ENCODE peak calls at places on chromosome 21, in five cellular contexts. V is heart left ventricle; A is CD8-positive, alpha-beta T cell; K is NB4; O is psoas muscle. S is an unnamed sample.

GRCh38 chr21:37780991-37781983 is 135.0 kb downstream of the KCNJ6 start:
- DNase-seq in V (no peak), A (no peak), K (no peak), O (no peak), S (no peak)

GRCh38 chr21:31260790-31261189 is 83.3 kb downstream of the TIAM1 start:
- DNase-seq in V (no peak), A (no peak), K (no peak), O (no peak), S (peak; percentile 50)

GRCh38 chr21:26795866-26796329 is 49.3 kb downstream of the ADAMTS1 start:
- DNase-seq in V (peak; percentile 77), A (no peak), K (no peak), O (no peak), S (peak; percentile 96)

GRCh38 chr21:18461743-18462142 is 58.2 kb upstream of the TMPRSS15 start:
- DNase-seq in V (no peak), A (no peak), K (no peak), O (no peak), S (no peak)

GRCh38 chr21:31136891-31137290 is 98.6 kb upstream of the KRTAP19-8 start:
- DNase-seq in V (no peak), A (no peak), K (peak; percentile 95), O (no peak), S (peak; percentile 82)

GRCh38 chr21:27422435-27422834 is 455.5 kb upstream of the ADAMTS5 start:
- DNase-seq in V (no peak), A (no peak), K (no peak), O (no peak), S (peak; percentile 66)

GRCh38 chr21:33780631-33781030 is 135.0 kb downstream of the ATP5PO start:
- DNase-seq in V (no peak), A (no peak), K (no peak), O (no peak), S (peak; percentile 24)

GRCh38 chr21:39675595-39675994 is 62.9 kb downstream of the B3GALT5 start:
- DNase-seq in V (no peak), A (no peak), K (no peak), O (no peak), S (no peak)

GRCh38 chr21:33825898-33826297 is 89.7 kb downstream of the ATP5PO start:
- DNase-seq in V (no peak), A (no peak), K (no peak), O (no peak), S (peak; percentile 18)

GRCh38 chr21:38477241-38477640 is 21.0 kb downstream of the ERG start:
- DNase-seq in V (no peak), A (no peak), K (peak; percentile 36), O (no peak), S (no peak)

GRCh38 chr21:39153842-39154241 is 29.4 kb downstream of the PSMG1 start:
- DNase-seq in V (no peak), A (no peak), K (peak; percentile 38), O (no peak), S (no peak)

GRCh38 chr21:15199414-15199813 is 134.6 kb upstream of the NRIP1 start:
- DNase-seq in V (peak; percentile 48), A (no peak), K (no peak), O (no peak), S (no peak)
- H3K4me3 ChIP-seq in V (no peak overlapping the region), A (no peak overlapping the region), K (no peak overlapping the region), O (no peak overlapping the region), S (no peak overlapping the region)

GRCh38 chr21:44443891-44444285 is 11.4 kb upstream of the LRRC3 start:
- DNase-seq in V (peak; percentile 8), A (no peak), K (peak; percentile 22), O (peak; percentile 28), S (no peak)

GRCh38 chr21:44445413-44445812 is 9.9 kb upstream of the LRRC3 start:
- DNase-seq in V (peak; percentile 5), A (no peak), K (no peak), O (no peak), S (no peak)

GRCh38 chr21:44442266-44443125 is 12.8 kb upstream of the LRRC3 start:
- DNase-seq in V (peak; percentile 15), A (peak; percentile 16), K (no peak), O (peak; percentile 32), S (no peak)

GRCh38 chr21:44443291-44443890 is 11.9 kb upstream of the LRRC3 start:
- DNase-seq in V (peak; percentile 17), A (no peak), K (no peak), O (peak; percentile 25), S (no peak)

GRCh38 chr21:44444286-44444931 is 10.9 kb upstream of the LRRC3 start:
- DNase-seq in V (peak; percentile 23), A (no peak), K (peak; percentile 34), O (peak; percentile 33), S (no peak)
- TF ChIP-seq CTCF in V (no peak), A (no peak), K (no peak), O (no peak), S (peak; percentile 13)

DNA sequence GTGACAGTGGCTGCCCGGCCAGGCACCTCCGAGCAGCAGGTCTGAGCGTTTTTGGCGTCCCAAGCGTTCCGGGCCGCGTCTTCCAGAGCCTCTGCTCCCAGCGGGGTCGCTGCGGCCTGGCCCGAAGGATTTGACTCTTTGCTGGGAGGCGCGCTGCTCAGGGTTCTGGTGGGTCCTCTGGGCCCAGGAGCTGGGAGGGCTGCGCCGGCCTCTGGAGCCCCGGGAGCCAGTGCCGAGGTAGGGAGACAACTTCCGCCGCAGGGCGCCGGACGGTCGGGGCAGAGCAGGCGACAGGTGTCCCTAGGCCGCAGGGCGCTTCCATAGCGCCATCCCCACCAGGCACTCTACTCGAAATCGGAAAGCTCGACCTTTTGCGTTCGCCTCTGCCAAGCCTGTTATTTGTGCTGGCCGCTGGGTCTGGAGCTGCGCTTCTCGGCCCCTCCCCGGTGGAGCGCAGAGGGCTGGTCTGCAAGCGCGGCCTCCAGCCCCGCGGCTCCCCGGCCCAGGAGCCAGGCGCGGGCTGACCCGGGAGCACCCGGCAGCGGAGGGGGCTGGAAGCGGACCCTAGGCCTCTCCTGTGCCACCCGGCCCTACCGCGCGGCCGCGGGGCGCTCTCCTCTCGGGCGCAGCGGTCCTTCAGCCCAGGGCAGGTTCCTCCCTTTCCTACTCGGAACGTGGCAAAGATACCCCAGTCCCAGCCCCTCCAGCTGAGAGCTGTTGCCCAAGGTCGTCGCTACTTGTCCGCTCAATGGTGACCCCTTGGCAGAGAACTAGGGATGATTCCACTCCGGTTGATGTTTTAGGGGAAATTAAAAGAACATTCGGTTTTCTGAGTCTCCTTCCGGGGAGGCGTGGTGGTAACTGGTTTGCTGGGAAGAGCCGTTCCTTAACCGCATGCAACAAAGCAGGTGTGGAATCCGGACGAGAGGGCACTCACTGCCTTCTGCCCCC is 2.3 kb downstream of the SIM2 start:
- DNase-seq in V (peak; percentile 24), A (no peak), K (no peak), O (no peak), S (no peak)
- H3K4me3 ChIP-seq in V (peak overlapping the region; percentile 56), A (no peak overlapping the region), K (no peak overlapping the region), O (peak overlapping the region; percentile 72), S (peak overlapping the region; percentile 51)

GRCh38 chr21:17050156-17050555 is 462.7 kb upstream of the CXADR start:
- DNase-seq in V (no peak), A (no peak), K (no peak), O (no peak), S (no peak)

GRCh38 chr21:17044696-17045095 is 468.1 kb upstream of the CXADR start:
- DNase-seq in V (no peak), A (no peak), K (no peak), O (no peak), S (no peak)

GRCh38 chr21:17048974-17049373 is 463.9 kb upstream of the CXADR start:
- DNase-seq in V (no peak), A (no peak), K (no peak), O (no peak), S (no peak)

GRCh38 chr21:17050646-17051045 is 462.2 kb upstream of the CXADR start:
- DNase-seq in V (no peak), A (no peak), K (no peak), O (no peak), S (no peak)

GRCh38 chr21:17045214-17045835 is 467.5 kb upstream of the CXADR start:
- DNase-seq in V (no peak), A (no peak), K (peak; percentile 8), O (no peak), S (peak; percentile 58)
- TF ChIP-seq CTCF in V (peak; percentile 56), A (no peak), K (no peak), O (peak; percentile 43), S (peak; percentile 43)

DNA sequence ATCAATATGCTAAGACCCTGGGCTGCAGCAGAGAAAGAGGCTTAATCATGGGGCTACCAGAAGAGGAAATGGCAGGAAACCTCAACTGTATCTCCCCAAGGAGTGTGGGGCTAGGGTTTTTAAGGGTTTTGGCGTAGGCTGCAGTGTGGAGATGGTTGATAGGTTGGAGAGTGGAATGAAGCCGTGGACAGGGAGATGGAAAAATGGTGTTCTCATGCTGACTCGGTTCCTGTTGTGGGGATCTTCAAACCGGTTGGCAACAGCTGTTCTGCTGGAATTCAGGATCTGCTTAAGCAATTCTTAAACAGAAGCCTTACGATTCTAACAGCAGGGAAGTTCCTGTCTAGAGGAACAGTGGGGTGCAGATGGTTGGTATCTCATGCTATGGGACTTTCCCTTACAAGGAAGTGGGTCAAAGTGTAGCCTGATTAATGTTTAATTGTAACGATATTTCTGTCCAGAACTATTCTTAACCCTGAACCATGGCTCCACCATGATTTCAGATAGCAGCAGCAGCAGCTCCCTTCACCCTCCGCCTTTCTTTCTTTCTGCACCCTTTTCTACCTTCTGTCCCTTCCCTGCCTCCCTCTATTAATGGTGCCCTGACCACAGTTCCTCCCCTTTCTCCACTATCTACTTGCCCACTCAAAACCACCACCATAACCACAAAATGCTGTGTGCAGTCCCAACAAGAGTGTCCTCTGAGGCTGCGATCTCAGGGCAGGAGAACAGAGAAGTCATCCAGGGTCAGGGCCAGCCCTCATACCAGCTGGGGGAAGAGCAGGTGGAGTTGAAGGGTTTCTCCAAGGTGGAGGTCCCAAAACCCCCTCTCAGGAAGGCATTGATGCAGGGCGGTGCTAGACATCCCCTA is 30.8 kb downstream of the RSPH1 start:
- DNase-seq in V (no peak), A (no peak), K (peak; percentile 94), O (no peak), S (peak; percentile 21)
- H3K4me3 ChIP-seq in V (no peak overlapping the region), A (no peak overlapping the region), K (peak overlapping the region; percentile 2), O (no peak overlapping the region), S (no peak overlapping the region)

DNA sequence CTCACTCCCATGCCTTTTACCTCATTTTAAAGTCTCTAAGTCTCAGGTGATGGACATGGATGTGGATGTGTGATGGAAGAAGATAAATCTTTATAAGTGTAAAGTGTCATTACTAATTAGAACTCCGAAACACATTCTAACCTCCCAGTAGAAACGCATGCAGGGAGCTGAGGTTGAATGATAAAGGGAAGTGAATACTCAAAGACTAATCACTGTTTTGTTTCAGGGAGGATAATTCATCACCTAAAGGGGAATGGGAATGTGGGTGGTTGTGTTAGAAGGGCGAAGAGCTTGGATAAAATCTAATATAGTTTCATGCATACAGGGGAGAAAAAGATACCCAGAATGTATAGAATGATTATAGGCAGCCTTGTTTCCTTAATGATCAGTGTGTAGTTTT is 12.5 kb downstream of the NCAM2 start:
- DNase-seq in V (no peak), A (no peak), K (no peak), O (no peak), S (no peak)
- TF ChIP-seq CTCF in V (no peak), A (no peak), K (no peak), O (no peak), S (no peak)

DNA sequence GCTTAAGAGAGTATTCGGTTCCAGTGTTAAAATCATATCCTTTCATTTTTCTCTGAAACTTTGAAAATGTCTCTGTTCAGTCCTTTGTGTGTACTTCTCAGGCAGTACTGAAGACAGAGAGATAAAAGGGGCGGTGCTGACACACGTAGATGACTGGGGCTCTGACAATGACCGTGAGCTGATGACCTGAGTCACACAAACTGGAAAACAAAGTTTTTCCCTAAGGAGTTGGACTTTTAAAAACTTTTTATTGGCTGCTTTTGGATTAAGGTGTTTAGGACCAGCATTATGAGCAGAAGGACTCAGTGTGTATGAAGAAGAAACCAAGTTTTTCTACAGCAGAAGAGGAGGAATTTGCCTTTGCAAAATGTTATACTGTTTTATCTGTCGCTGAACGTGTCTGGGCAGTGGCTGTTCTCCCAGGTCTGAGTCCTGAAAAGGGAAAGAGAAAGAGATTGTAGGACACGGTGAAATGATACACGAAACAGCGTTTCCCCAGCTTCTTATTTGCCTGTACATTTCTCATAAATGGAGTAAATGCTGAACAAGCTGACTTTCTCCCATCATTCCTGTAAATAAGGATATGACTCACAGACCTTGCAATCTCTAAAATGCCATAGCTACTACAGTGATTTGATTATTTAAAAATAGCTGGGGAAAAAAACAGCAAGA is 51.5 kb downstream of the MAP3K7CL start:
- DNase-seq in V (peak; percentile 33), A (no peak), K (no peak), O (no peak), S (peak; percentile 93)
- H3K4me3 ChIP-seq in V (peak overlapping the region; percentile 53), A (no peak overlapping the region), K (no peak overlapping the region), O (peak overlapping the region; percentile 38), S (peak overlapping the region; percentile 44)